ENCODE peak calls at places on chromosomes 1 and 21, in eight cellular contexts. One of them, this sample, is unnamed. For H3K4me1, the result is how much of the 10 kb centered on the place peaks cover.

GRCh38 chr1:241551759-241552638 is 19.8 kb downstream of the KMO start:
- DNase-seq in sigmoid colon: peak
- DNase-seq in cardiac muscle cell: peak
- DNase-seq in MM.1S: no peak
- DNase-seq in Caco-2: no peak
- DNase-seq in ovary: no peak
- DNase-seq in Panc1: no peak
- DNase-seq in fibroblast of lung: no peak
- DNase-seq in this sample: no peak

GRCh38 chr1:210359255-210359654 is 30.6 kb downstream of the HHAT start:
- DNase-seq in sigmoid colon: no peak
- DNase-seq in cardiac muscle cell: no peak
- DNase-seq in MM.1S: no peak
- DNase-seq in Caco-2: no peak
- DNase-seq in ovary: no peak
- DNase-seq in Panc1: no peak
- DNase-seq in fibroblast of lung: no peak
- DNase-seq in this sample: no peak

GRCh38 chr1:66728021-66728420 is 24.2 kb upstream of the DYNLT5 start:
- DNase-seq in sigmoid colon: no peak
- DNase-seq in cardiac muscle cell: peak
- DNase-seq in MM.1S: no peak
- DNase-seq in Caco-2: no peak
- DNase-seq in ovary: no peak
- DNase-seq in Panc1: no peak
- DNase-seq in fibroblast of lung: peak
- DNase-seq in this sample: no peak

GRCh38 chr1:51916587-51917405 is 38.3 kb upstream of the NRDC start:
- DNase-seq in sigmoid colon: no peak
- DNase-seq in cardiac muscle cell: no peak
- DNase-seq in MM.1S: no peak
- DNase-seq in Caco-2: no peak
- DNase-seq in ovary: no peak
- DNase-seq in Panc1: no peak
- DNase-seq in fibroblast of lung: peak
- DNase-seq in this sample: no peak

GRCh38 chr1:246160398-246160797 is 346.7 kb downstream of the SMYD3 start:
- DNase-seq in sigmoid colon: no peak
- DNase-seq in cardiac muscle cell: no peak
- DNase-seq in MM.1S: no peak
- DNase-seq in Caco-2: no peak
- DNase-seq in ovary: no peak
- DNase-seq in Panc1: no peak
- DNase-seq in fibroblast of lung: no peak
- DNase-seq in this sample: no peak

GRCh38 chr1:98405581-98406059 is 255.9 kb upstream of the SNX7 start:
- DNase-seq in sigmoid colon: no peak
- DNase-seq in cardiac muscle cell: no peak
- DNase-seq in MM.1S: peak
- DNase-seq in Caco-2: no peak
- DNase-seq in ovary: no peak
- DNase-seq in Panc1: no peak
- DNase-seq in fibroblast of lung: no peak
- DNase-seq in this sample: no peak

GRCh38 chr21:42777757-42778344 is 101.5 kb downstream of the WDR4 start:
- DNase-seq in sigmoid colon: no peak
- DNase-seq in cardiac muscle cell: no peak
- DNase-seq in MM.1S: no peak
- DNase-seq in Caco-2: no peak
- DNase-seq in ovary: no peak
- DNase-seq in Panc1: no peak
- DNase-seq in fibroblast of lung: no peak
- DNase-seq in this sample: no peak

GRCh38 chr1:85259866-85260345 is 444 bp upstream of the C1orf52 start:
- DNase-seq in sigmoid colon: peak
- DNase-seq in cardiac muscle cell: peak
- DNase-seq in MM.1S: no peak
- DNase-seq in Caco-2: no peak
- DNase-seq in ovary: no peak
- DNase-seq in Panc1: no peak
- DNase-seq in fibroblast of lung: peak
- DNase-seq in this sample: peak

GRCh38 chr1:35894183-35894582 is 11.2 kb downstream of the AGO1 start:
- DNase-seq in sigmoid colon: no peak
- DNase-seq in cardiac muscle cell: peak
- DNase-seq in MM.1S: no peak
- DNase-seq in Caco-2: no peak
- DNase-seq in ovary: peak
- DNase-seq in Panc1: no peak
- DNase-seq in fibroblast of lung: peak
- DNase-seq in this sample: no peak

GRCh38 chr1:220874201-220874655 is 5.0 kb upstream of the HLX start:
- DNase-seq in sigmoid colon: no peak
- DNase-seq in cardiac muscle cell: peak
- DNase-seq in MM.1S: peak
- DNase-seq in Caco-2: no peak
- DNase-seq in ovary: peak
- DNase-seq in Panc1: peak
- DNase-seq in fibroblast of lung: no peak
- DNase-seq in this sample: no peak

GRCh38 chr1:155179107-155180031 is 5.7 kb downstream of the TRIM46 start:
- DNase-seq in sigmoid colon: peak
- DNase-seq in cardiac muscle cell: no peak
- DNase-seq in MM.1S: no peak
- DNase-seq in Caco-2: peak
- DNase-seq in ovary: peak
- DNase-seq in Panc1: no peak
- DNase-seq in fibroblast of lung: no peak
- DNase-seq in this sample: peak

GRCh38 chr1:14345925-14346550 is 252.4 kb upstream of the KAZN start:
- DNase-seq in sigmoid colon: no peak
- DNase-seq in cardiac muscle cell: no peak
- DNase-seq in MM.1S: no peak
- DNase-seq in Caco-2: no peak
- DNase-seq in ovary: no peak
- DNase-seq in Panc1: no peak
- DNase-seq in fibroblast of lung: peak
- DNase-seq in this sample: no peak

GRCh38 chr1:26084091-26084561 is 16.7 kb upstream of the TRIM63 start:
- DNase-seq in sigmoid colon: no peak
- DNase-seq in cardiac muscle cell: no peak
- DNase-seq in MM.1S: no peak
- DNase-seq in Caco-2: no peak
- DNase-seq in ovary: no peak
- DNase-seq in Panc1: no peak
- DNase-seq in fibroblast of lung: peak
- DNase-seq in this sample: no peak

GRCh38 chr1:118981436-118981835 is 6.7 kb downstream of the TBX15 start:
- DNase-seq in sigmoid colon: no peak
- DNase-seq in cardiac muscle cell: no peak
- DNase-seq in MM.1S: no peak
- DNase-seq in Caco-2: no peak
- DNase-seq in ovary: no peak
- DNase-seq in Panc1: no peak
- DNase-seq in fibroblast of lung: no peak
- DNase-seq in this sample: no peak
- H3K4me3 ChIP-seq in sigmoid colon: no peak
- H3K4me3 ChIP-seq in cardiac muscle cell: no peak
- H3K4me3 ChIP-seq in MM.1S: no peak
- H3K4me3 ChIP-seq in Caco-2: no peak
- H3K4me3 ChIP-seq in ovary: no peak
- H3K4me3 ChIP-seq in Panc1: no peak
- H3K4me3 ChIP-seq in fibroblast of lung: no peak
- H3K4me3 ChIP-seq in this sample: no peak

GRCh38 chr1:111466480-111466879 is 7.3 kb upstream of the C1orf162 start:
- DNase-seq in sigmoid colon: no peak
- DNase-seq in cardiac muscle cell: no peak
- DNase-seq in MM.1S: no peak
- DNase-seq in Caco-2: no peak
- DNase-seq in ovary: no peak
- DNase-seq in Panc1: no peak
- DNase-seq in fibroblast of lung: no peak
- DNase-seq in this sample: no peak

GRCh38 chr1:111463029-111463683 is 10.6 kb upstream of the C1orf162 start:
- DNase-seq in sigmoid colon: no peak
- DNase-seq in cardiac muscle cell: peak
- DNase-seq in MM.1S: no peak
- DNase-seq in Caco-2: no peak
- DNase-seq in ovary: no peak
- DNase-seq in Panc1: no peak
- DNase-seq in fibroblast of lung: peak
- DNase-seq in this sample: peak

GRCh38 chr1:111462368-111463028 is 11.3 kb upstream of the C1orf162 start:
- DNase-seq in sigmoid colon: no peak
- DNase-seq in cardiac muscle cell: no peak
- DNase-seq in MM.1S: no peak
- DNase-seq in Caco-2: no peak
- DNase-seq in ovary: no peak
- DNase-seq in Panc1: no peak
- DNase-seq in fibroblast of lung: no peak
- DNase-seq in this sample: no peak

GRCh38 chr1:111465754-111466153 is 8.0 kb upstream of the C1orf162 start:
- DNase-seq in sigmoid colon: no peak
- DNase-seq in cardiac muscle cell: no peak
- DNase-seq in MM.1S: no peak
- DNase-seq in Caco-2: no peak
- DNase-seq in ovary: no peak
- DNase-seq in Panc1: no peak
- DNase-seq in fibroblast of lung: no peak
- DNase-seq in this sample: no peak

DNA sequence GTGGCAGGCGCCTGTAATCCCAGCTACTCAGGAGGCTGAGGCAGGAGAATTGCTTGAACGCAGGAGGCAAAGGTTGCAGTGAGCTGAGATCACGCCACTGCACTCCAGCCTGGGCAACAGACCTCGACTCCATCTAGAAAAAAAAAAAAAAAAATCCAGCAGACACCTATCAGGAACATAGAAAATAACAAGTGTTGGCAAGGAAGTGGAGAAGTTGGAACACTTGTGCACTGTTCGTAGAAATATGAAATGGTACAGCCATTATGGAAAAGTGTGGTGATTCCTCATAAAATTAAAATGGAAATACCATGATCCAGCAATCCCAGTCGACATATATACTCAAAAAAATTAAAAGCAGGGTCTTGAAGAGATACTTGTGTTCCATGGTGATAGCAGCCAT is 12.0 kb upstream of the C1orf162 start:
- DNase-seq in sigmoid colon: no peak
- DNase-seq in cardiac muscle cell: no peak
- DNase-seq in MM.1S: no peak
- DNase-seq in Caco-2: no peak
- DNase-seq in ovary: no peak
- DNase-seq in Panc1: no peak
- DNase-seq in fibroblast of lung: no peak
- DNase-seq in this sample: no peak
- H3K4me1 ChIP-seq in sigmoid colon: under half
- H3K4me1 ChIP-seq in cardiac muscle cell: under half
- H3K4me1 ChIP-seq in MM.1S: under half
- H3K4me1 ChIP-seq in Caco-2: under half
- H3K4me1 ChIP-seq in ovary: under half
- H3K4me1 ChIP-seq in Panc1: under half
- H3K4me1 ChIP-seq in fibroblast of lung: under half
- H3K4me1 ChIP-seq in this sample: under half

GRCh38 chr21:32278518-32279376 is at the start of gene MIS18A:
- DNase-seq in sigmoid colon: peak
- DNase-seq in cardiac muscle cell: peak
- DNase-seq in MM.1S: peak
- DNase-seq in Caco-2: peak
- DNase-seq in ovary: peak
- DNase-seq in Panc1: peak
- DNase-seq in fibroblast of lung: peak
- DNase-seq in this sample: peak
- TF ChIP-seq CTCF in sigmoid colon: no peak
- TF ChIP-seq CTCF in cardiac muscle cell: peak
- TF ChIP-seq CTCF in MM.1S: peak
- TF ChIP-seq CTCF in Caco-2: no peak
- TF ChIP-seq CTCF in ovary: no peak
- TF ChIP-seq CTCF in Panc1: no peak
- TF ChIP-seq CTCF in fibroblast of lung: no peak
- TF ChIP-seq CTCF in this sample: no peak

GRCh38 chr1:228101994-228102790 is 933 bp downstream of the C1orf35 start:
- DNase-seq in sigmoid colon: peak
- DNase-seq in cardiac muscle cell: peak
- DNase-seq in MM.1S: peak
- DNase-seq in Caco-2: peak
- DNase-seq in ovary: no peak
- DNase-seq in Panc1: no peak
- DNase-seq in fibroblast of lung: peak
- DNase-seq in this sample: peak

GRCh38 chr1:228102791-228103620 is at the start of gene C1orf35:
- DNase-seq in sigmoid colon: peak
- DNase-seq in cardiac muscle cell: peak
- DNase-seq in MM.1S: peak
- DNase-seq in Caco-2: peak
- DNase-seq in ovary: peak
- DNase-seq in Panc1: peak
- DNase-seq in fibroblast of lung: peak
- DNase-seq in this sample: peak

GRCh38 chr1:228099331-228099732 is 3.8 kb downstream of the C1orf35 start:
- DNase-seq in sigmoid colon: peak
- DNase-seq in cardiac muscle cell: no peak
- DNase-seq in MM.1S: no peak
- DNase-seq in Caco-2: peak
- DNase-seq in ovary: no peak
- DNase-seq in Panc1: no peak
- DNase-seq in fibroblast of lung: no peak
- DNase-seq in this sample: peak

GRCh38 chr1:228101614-228101993 is 1.5 kb downstream of the C1orf35 start:
- DNase-seq in sigmoid colon: peak
- DNase-seq in cardiac muscle cell: no peak
- DNase-seq in MM.1S: no peak
- DNase-seq in Caco-2: peak
- DNase-seq in ovary: no peak
- DNase-seq in Panc1: no peak
- DNase-seq in fibroblast of lung: no peak
- DNase-seq in this sample: no peak

DNA sequence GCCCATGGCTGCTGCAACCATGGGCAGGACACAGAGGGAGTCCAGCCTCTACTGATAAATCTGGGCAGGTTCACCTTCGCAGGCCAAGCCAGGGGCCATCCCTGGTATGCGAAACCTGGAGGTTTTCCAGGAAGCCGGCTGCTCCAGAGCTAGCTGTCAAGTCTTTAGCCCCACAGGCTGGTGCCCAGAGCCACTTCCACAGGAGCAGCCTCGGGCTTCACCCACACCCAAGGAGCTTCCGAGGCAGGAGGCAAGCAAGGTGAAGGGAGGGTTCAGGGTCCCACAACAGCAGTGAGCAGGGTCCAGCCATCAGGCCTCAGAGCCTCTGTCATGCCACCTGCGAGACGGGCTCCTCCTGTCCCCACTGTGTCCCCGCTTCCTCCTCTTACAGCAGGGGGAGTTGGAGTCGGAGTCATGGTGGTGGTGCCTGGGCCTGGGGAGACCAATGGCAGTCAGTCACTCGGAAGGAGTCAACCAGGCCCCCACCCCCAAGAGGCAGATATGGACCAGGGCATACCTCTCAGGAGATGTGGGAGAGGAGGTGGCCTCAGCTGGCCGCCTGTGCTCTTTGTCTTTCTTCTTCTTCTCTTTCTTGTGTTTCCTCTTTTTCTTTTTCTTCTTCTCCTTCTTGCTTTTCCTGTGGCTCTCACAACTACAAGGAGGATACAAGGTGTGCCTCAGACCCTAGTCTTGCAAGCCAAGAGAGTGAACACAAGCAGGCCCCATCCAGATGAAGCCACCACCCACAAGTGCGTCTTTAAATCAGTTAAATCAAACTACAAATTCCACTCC is 2.1 kb downstream of the C1orf35 start:
- DNase-seq in sigmoid colon: peak
- DNase-seq in cardiac muscle cell: no peak
- DNase-seq in MM.1S: no peak
- DNase-seq in Caco-2: peak
- DNase-seq in ovary: no peak
- DNase-seq in Panc1: no peak
- DNase-seq in fibroblast of lung: no peak
- DNase-seq in this sample: no peak
- H3K4me3 ChIP-seq in sigmoid colon: no peak
- H3K4me3 ChIP-seq in cardiac muscle cell: no peak
- H3K4me3 ChIP-seq in MM.1S: peak
- H3K4me3 ChIP-seq in Caco-2: peak
- H3K4me3 ChIP-seq in ovary: no peak
- H3K4me3 ChIP-seq in Panc1: peak
- H3K4me3 ChIP-seq in fibroblast of lung: no peak
- H3K4me3 ChIP-seq in this sample: no peak

This sample was measured in pancreas.